ENCODE peak calls at places on chromosomes 5 and 9, in seven cellular contexts. N is fibroblast of pulmonary artery; C is ELF-1; I is stimulated activated effector memory CD8-positive, alpha-beta T cell treated with anti-CD3 and anti-CD28 coated beads, Interleukin-12 subunit alpha, Interleukin-12 subunit beta, amount 100 ng/mL, for 72 hours; Y is stimulated activated CD8-positive, alpha-beta memory T cell treated with anti-CD3 and anti-CD28 coated beads, Interleukin-12 subunit alpha, Interleukin-12 subunit beta, amount 100 ng/mL, for 4 hours; J is GM23248; B is SW 1271. X is an unnamed sample.

GRCh38 chr5:127976991-127977717 is 106.4 kb upstream of the SLC12A2 start:
- DNase-seq in C (no peak), B (no peak), Y (no peak), J (no peak), I (no peak), N (no peak), X (no peak)

GRCh38 chr5:37906416-37906815 is 66.6 kb upstream of the GDNF start:
- DNase-seq in C (no peak), N (no peak), B (no peak), I (no peak), J (no peak), Y (no peak), X (no peak)

GRCh38 chr9:115883467-115884329 is 269.9 kb upstream of the PAPPA start:
- DNase-seq in J (peak; percentile 69), B (peak; percentile 25), C (peak; percentile 36), N (peak; percentile 77), Y (no peak), I (no peak), X (no peak)

GRCh38 chr5:96961053-96961452 is 25.2 kb downstream of the LNPEP start:
- DNase-seq in N (peak; percentile 46), Y (no peak), J (no peak), C (no peak), I (no peak), B (no peak), X (no peak)

GRCh38 chr9:127569819-127570401 is 42.2 kb upstream of the STXBP1 start:
- DNase-seq in J (peak; percentile 50), Y (no peak), N (peak; percentile 24), I (peak; percentile 74), B (peak; percentile 72), C (no peak), X (no peak)

GRCh38 chr5:129377504-129377903 is 82.6 kb upstream of the ADAMTS19 start:
- DNase-seq in C (peak; percentile 77), B (no peak), I (no peak), N (no peak), Y (no peak), J (no peak), X (no peak)

GRCh38 chr9:118938581-118938980 is 430.7 kb downstream of the BRINP1 start:
- DNase-seq in C (no peak), J (no peak), I (no peak), N (no peak), B (no peak), Y (no peak), X (no peak)

GRCh38 chr5:2353871-2354440 is 397.5 kb downstream of the IRX2 start:
- DNase-seq in C (no peak), B (no peak), N (no peak), I (peak; percentile 12), J (no peak), Y (no peak), X (no peak)

GRCh38 chr5:33479321-33479720 is 38.6 kb downstream of the TARS1 start:
- DNase-seq in J (no peak), C (no peak), B (no peak), N (no peak), I (no peak), Y (no peak), X (no peak)

GRCh38 chr5:174337276-174338203 is 292.0 kb downstream of the NSG2 start:
- DNase-seq in B (no peak), J (no peak), C (peak; percentile 87), Y (no peak), I (no peak), N (no peak), X (no peak)

GRCh38 chr5:92409131-92409530 is 1026.0 kb upstream of the ARRDC3 start:
- DNase-seq in I (no peak), N (peak; percentile 7), C (no peak), B (no peak), Y (no peak), J (peak; percentile 68), X (peak; percentile 14)

GRCh38 chr5:61000887-61001286 is 55.9 kb downstream of the NDUFAF2 start:
- DNase-seq in J (peak; percentile 29), Y (no peak), N (no peak), I (no peak), C (no peak), B (no peak), X (no peak)

GRCh38 chr9:100472725-100473261 is at the start of gene TMEFF1:
- DNase-seq in C (peak; percentile 76), N (peak; percentile 8), I (no peak), Y (peak; percentile 10), J (peak; percentile 66), B (no peak), X (no peak)

GRCh38 chr9:94606641-94607339 is 13.2 kb upstream of the FBP2 start:
- DNase-seq in Y (no peak), N (no peak), C (no peak), B (no peak), J (no peak), I (no peak), X (no peak)

GRCh38 chr9:131773911-131774379 is 34.1 kb upstream of the RAPGEF1 start:
- DNase-seq in C (peak; percentile 56), Y (no peak), I (peak; percentile 57), N (peak; percentile 81), B (no peak), J (peak; percentile 78), X (no peak)

GRCh38 chr9:136921718-136922117 is 22.8 kb downstream of the FBXW5 start:
- DNase-seq in Y (no peak), C (no peak), B (no peak), J (no peak), N (no peak), I (no peak), X (no peak)

GRCh38 chr5:140576776-140577201 is 12.2 kb downstream of the SLC35A4 start:
- DNase-seq in B (no peak), N (peak; percentile 29), C (peak; percentile 44), I (no peak), Y (no peak), J (peak; percentile 26), X (no peak)

GRCh38 chr9:109922617-109923260 is 142.7 kb downstream of the PALM2AKAP2 start:
- DNase-seq in C (no peak), I (no peak), B (no peak), N (no peak), Y (no peak), J (no peak), X (no peak)

GRCh38 chr5:36202521-36202961 is 39.2 kb downstream of the NADK2 start:
- DNase-seq in C (no peak), Y (no peak), J (peak; percentile 41), N (peak; percentile 65), B (no peak), I (no peak), X (peak; percentile 11)

GRCh38 chr5:174384509-174384947 is 339.0 kb downstream of the NSG2 start:
- DNase-seq in B (no peak), C (no peak), N (peak; percentile 73), I (no peak), J (peak; percentile 36), Y (no peak), X (no peak)

GRCh38 chr5:59346514-59346913 is 547.0 kb downstream of the PDE4D start:
- DNase-seq in J (no peak), B (no peak), C (no peak), I (no peak), N (no peak), Y (no peak), X (no peak)

GRCh38 chr9:114434878-114435311 is 47.1 kb upstream of the AKNA start:
- DNase-seq in N (peak; percentile 49), Y (no peak), C (peak; percentile 69), I (no peak), J (peak; percentile 53), B (peak; percentile 34), X (no peak)

GRCh38 chr9:127505396-127506116 is 54.2 kb downstream of the LRSAM1 start:
- DNase-seq in N (peak; percentile 43), I (peak; percentile 61), C (no peak), Y (no peak), J (peak; percentile 68), B (peak; percentile 48), X (no peak)

GRCh38 chr9:12908910-12909309 is 134.1 kb downstream of the LURAP1L start:
- DNase-seq in Y (no peak), J (no peak), N (no peak), I (no peak), C (peak; percentile 11), B (no peak), X (no peak)

GRCh38 chr5:177302354-177303110 is 987 bp downstream of the RAB24 start:
- DNase-seq in J (peak; percentile 53), C (peak; percentile 54), Y (no peak), N (no peak), I (no peak), B (peak; percentile 31), X (no peak)

GRCh38 chr5:78001198-78001597 is 225.1 kb upstream of the TBCA start:
- DNase-seq in N (no peak), C (no peak), I (no peak), B (no peak), J (no peak), Y (no peak), X (no peak)

GRCh38 chr5:174231961-174232487 is 186.5 kb downstream of the NSG2 start:
- DNase-seq in J (no peak), B (no peak), C (no peak), N (peak; percentile 2), Y (no peak), I (no peak), X (no peak)

GRCh38 chr5:137268646-137269045 is 230.5 kb downstream of the SPOCK1 start:
- DNase-seq in I (no peak), J (peak; percentile 14), C (no peak), N (no peak), Y (no peak), B (no peak), X (no peak)

GRCh38 chr5:146574713-146575112 is 58.7 kb upstream of the GPR151 start:
- DNase-seq in I (no peak), N (no peak), B (no peak), J (no peak), C (no peak), Y (no peak), X (no peak)

GRCh38 chr5:27315541-27316282 is 277.3 kb upstream of the CDH9 start:
- DNase-seq in Y (no peak), N (peak; percentile 71), C (peak; percentile 1), J (peak; percentile 54), B (peak; percentile 89), I (no peak), X (no peak)

GRCh38 chr5:160129841-160130240 is 10.6 kb upstream of the PWWP2A start:
- DNase-seq in Y (no peak), N (no peak), B (no peak), I (no peak), J (peak; percentile 34), C (no peak), X (no peak)

GRCh38 chr5:151745071-151745705 is 13.2 kb downstream of the ATOX1 start:
- DNase-seq in I (peak; percentile 76), N (peak; percentile 84), J (peak; percentile 97), C (no peak), B (peak; percentile 98), Y (peak; percentile 22), X (peak; percentile 58)

GRCh38 chr9:70519912-70520724 is 105.7 kb upstream of the KLF9 start:
- DNase-seq in C (no peak), I (no peak), B (no peak), J (no peak), Y (no peak), N (no peak), X (no peak)

GRCh38 chr5:42751044-42751443 is 5.6 kb upstream of the CCDC152 start:
- DNase-seq in B (no peak), I (no peak), Y (no peak), C (no peak), J (no peak), N (no peak), X (no peak)

GRCh38 chr5:158832736-158833135 is 267.0 kb downstream of the EBF1 start:
- DNase-seq in N (no peak), Y (no peak), C (no peak), J (peak; percentile 89), B (no peak), I (no peak), X (peak; percentile 78)

X was measured in GM04503.